ENCODE peak calls at places on chromosomes 6 and 20, in ten cellular contexts. One of them, this sample, is unnamed.

GRCh38 chr6:2630362-2630761 is 120.4 kb downstream of the MYLK4 start:
- DNase-seq in stimulated activated CD4-positive, alpha-beta T cell treated with anti-CD3 and anti-CD28 coated beads, TNF-alpha, amount 100 ng/mL, for 4 hours: no peak
- DNase-seq in activated naive CD4-positive, alpha-beta T cell treated with anti-CD3 and anti-CD28 coated beads, Interleukin-2, amount 10 ng/mL, durations not matched to agents 7 days and 5 days: no peak
- DNase-seq in esophagus squamous epithelium: no peak
- DNase-seq in tibial artery: peak
- DNase-seq in GM12865: no peak
- DNase-seq in endothelial cell: no peak
- DNase-seq in substantia nigra: no peak
- DNase-seq in NCI-H1930: no peak
- DNase-seq in Ammon's horn: no peak
- DNase-seq in this sample: peak

GRCh38 chr6:5094327-5094726 is 9.2 kb downstream of the PPP1R3G start:
- DNase-seq in stimulated activated CD4-positive, alpha-beta T cell treated with anti-CD3 and anti-CD28 coated beads, TNF-alpha, amount 100 ng/mL, for 4 hours: no peak
- DNase-seq in activated naive CD4-positive, alpha-beta T cell treated with anti-CD3 and anti-CD28 coated beads, Interleukin-2, amount 10 ng/mL, durations not matched to agents 7 days and 5 days: no peak
- DNase-seq in esophagus squamous epithelium: no peak
- DNase-seq in tibial artery: no peak
- DNase-seq in GM12865: no peak
- DNase-seq in endothelial cell: no peak
- DNase-seq in substantia nigra: no peak
- DNase-seq in NCI-H1930: no peak
- DNase-seq in Ammon's horn: no peak
- DNase-seq in this sample: peak

GRCh38 chr6:9621276-9621675 is 793.6 kb downstream of the TFAP2A start:
- DNase-seq in stimulated activated CD4-positive, alpha-beta T cell treated with anti-CD3 and anti-CD28 coated beads, TNF-alpha, amount 100 ng/mL, for 4 hours: no peak
- DNase-seq in activated naive CD4-positive, alpha-beta T cell treated with anti-CD3 and anti-CD28 coated beads, Interleukin-2, amount 10 ng/mL, durations not matched to agents 7 days and 5 days: no peak
- DNase-seq in esophagus squamous epithelium: no peak
- DNase-seq in tibial artery: no peak
- DNase-seq in GM12865: no peak
- DNase-seq in endothelial cell: no peak
- DNase-seq in substantia nigra: no peak
- DNase-seq in NCI-H1930: no peak
- DNase-seq in Ammon's horn: no peak
- DNase-seq in this sample: peak

GRCh38 chr6:101114703-101115102 is 233.6 kb upstream of the ASCC3 start:
- DNase-seq in stimulated activated CD4-positive, alpha-beta T cell treated with anti-CD3 and anti-CD28 coated beads, TNF-alpha, amount 100 ng/mL, for 4 hours: no peak
- DNase-seq in activated naive CD4-positive, alpha-beta T cell treated with anti-CD3 and anti-CD28 coated beads, Interleukin-2, amount 10 ng/mL, durations not matched to agents 7 days and 5 days: no peak
- DNase-seq in esophagus squamous epithelium: no peak
- DNase-seq in tibial artery: no peak
- DNase-seq in GM12865: peak
- DNase-seq in endothelial cell: peak
- DNase-seq in substantia nigra: no peak
- DNase-seq in NCI-H1930: peak
- DNase-seq in Ammon's horn: peak
- DNase-seq in this sample: peak

GRCh38 chr6:44234101-44235090 is 11.0 kb downstream of the SLC29A1 start:
- DNase-seq in stimulated activated CD4-positive, alpha-beta T cell treated with anti-CD3 and anti-CD28 coated beads, TNF-alpha, amount 100 ng/mL, for 4 hours: no peak
- DNase-seq in activated naive CD4-positive, alpha-beta T cell treated with anti-CD3 and anti-CD28 coated beads, Interleukin-2, amount 10 ng/mL, durations not matched to agents 7 days and 5 days: no peak
- DNase-seq in esophagus squamous epithelium: no peak
- DNase-seq in tibial artery: peak
- DNase-seq in GM12865: peak
- DNase-seq in endothelial cell: peak
- DNase-seq in substantia nigra: peak
- DNase-seq in NCI-H1930: no peak
- DNase-seq in Ammon's horn: peak
- DNase-seq in this sample: peak

GRCh38 chr20:53581444-53582311 is 12.0 kb downstream of the ZNF217 start:
- DNase-seq in stimulated activated CD4-positive, alpha-beta T cell treated with anti-CD3 and anti-CD28 coated beads, TNF-alpha, amount 100 ng/mL, for 4 hours: no peak
- DNase-seq in activated naive CD4-positive, alpha-beta T cell treated with anti-CD3 and anti-CD28 coated beads, Interleukin-2, amount 10 ng/mL, durations not matched to agents 7 days and 5 days: peak
- DNase-seq in esophagus squamous epithelium: no peak
- DNase-seq in tibial artery: no peak
- DNase-seq in GM12865: peak
- DNase-seq in endothelial cell: no peak
- DNase-seq in substantia nigra: no peak
- DNase-seq in NCI-H1930: no peak
- DNase-seq in Ammon's horn: no peak
- DNase-seq in this sample: no peak

GRCh38 chr6:150936021-150936555 is 70.6 kb downstream of the MTHFD1L start:
- DNase-seq in stimulated activated CD4-positive, alpha-beta T cell treated with anti-CD3 and anti-CD28 coated beads, TNF-alpha, amount 100 ng/mL, for 4 hours: no peak
- DNase-seq in activated naive CD4-positive, alpha-beta T cell treated with anti-CD3 and anti-CD28 coated beads, Interleukin-2, amount 10 ng/mL, durations not matched to agents 7 days and 5 days: no peak
- DNase-seq in esophagus squamous epithelium: no peak
- DNase-seq in tibial artery: no peak
- DNase-seq in GM12865: no peak
- DNase-seq in endothelial cell: no peak
- DNase-seq in substantia nigra: no peak
- DNase-seq in NCI-H1930: no peak
- DNase-seq in Ammon's horn: no peak
- DNase-seq in this sample: no peak

GRCh38 chr6:131213501-131213990 is 78.3 kb downstream of the AKAP7 start:
- DNase-seq in stimulated activated CD4-positive, alpha-beta T cell treated with anti-CD3 and anti-CD28 coated beads, TNF-alpha, amount 100 ng/mL, for 4 hours: no peak
- DNase-seq in activated naive CD4-positive, alpha-beta T cell treated with anti-CD3 and anti-CD28 coated beads, Interleukin-2, amount 10 ng/mL, durations not matched to agents 7 days and 5 days: no peak
- DNase-seq in esophagus squamous epithelium: no peak
- DNase-seq in tibial artery: no peak
- DNase-seq in GM12865: no peak
- DNase-seq in endothelial cell: no peak
- DNase-seq in substantia nigra: no peak
- DNase-seq in NCI-H1930: no peak
- DNase-seq in Ammon's horn: no peak
- DNase-seq in this sample: no peak

GRCh38 chr20:745683-746301 is 22.5 kb downstream of the SLC52A3 start:
- DNase-seq in stimulated activated CD4-positive, alpha-beta T cell treated with anti-CD3 and anti-CD28 coated beads, TNF-alpha, amount 100 ng/mL, for 4 hours: no peak
- DNase-seq in activated naive CD4-positive, alpha-beta T cell treated with anti-CD3 and anti-CD28 coated beads, Interleukin-2, amount 10 ng/mL, durations not matched to agents 7 days and 5 days: no peak
- DNase-seq in esophagus squamous epithelium: no peak
- DNase-seq in tibial artery: no peak
- DNase-seq in GM12865: no peak
- DNase-seq in endothelial cell: no peak
- DNase-seq in substantia nigra: no peak
- DNase-seq in NCI-H1930: no peak
- DNase-seq in Ammon's horn: no peak
- DNase-seq in this sample: no peak

GRCh38 chr6:122426597-122426996 is 27.1 kb downstream of the HSF2 start:
- DNase-seq in stimulated activated CD4-positive, alpha-beta T cell treated with anti-CD3 and anti-CD28 coated beads, TNF-alpha, amount 100 ng/mL, for 4 hours: no peak
- DNase-seq in activated naive CD4-positive, alpha-beta T cell treated with anti-CD3 and anti-CD28 coated beads, Interleukin-2, amount 10 ng/mL, durations not matched to agents 7 days and 5 days: no peak
- DNase-seq in esophagus squamous epithelium: no peak
- DNase-seq in tibial artery: no peak
- DNase-seq in GM12865: no peak
- DNase-seq in endothelial cell: no peak
- DNase-seq in substantia nigra: no peak
- DNase-seq in NCI-H1930: no peak
- DNase-seq in Ammon's horn: no peak
- DNase-seq in this sample: no peak

GRCh38 chr6:126422912-126423311 is 83.0 kb downstream of the CENPW start:
- DNase-seq in stimulated activated CD4-positive, alpha-beta T cell treated with anti-CD3 and anti-CD28 coated beads, TNF-alpha, amount 100 ng/mL, for 4 hours: no peak
- DNase-seq in activated naive CD4-positive, alpha-beta T cell treated with anti-CD3 and anti-CD28 coated beads, Interleukin-2, amount 10 ng/mL, durations not matched to agents 7 days and 5 days: no peak
- DNase-seq in esophagus squamous epithelium: no peak
- DNase-seq in tibial artery: no peak
- DNase-seq in GM12865: no peak
- DNase-seq in endothelial cell: no peak
- DNase-seq in substantia nigra: no peak
- DNase-seq in NCI-H1930: no peak
- DNase-seq in Ammon's horn: no peak
- DNase-seq in this sample: no peak

GRCh38 chr20:10805764-10806163 is 132.0 kb upstream of the JAG1 start:
- DNase-seq in stimulated activated CD4-positive, alpha-beta T cell treated with anti-CD3 and anti-CD28 coated beads, TNF-alpha, amount 100 ng/mL, for 4 hours: no peak
- DNase-seq in activated naive CD4-positive, alpha-beta T cell treated with anti-CD3 and anti-CD28 coated beads, Interleukin-2, amount 10 ng/mL, durations not matched to agents 7 days and 5 days: no peak
- DNase-seq in esophagus squamous epithelium: no peak
- DNase-seq in tibial artery: no peak
- DNase-seq in GM12865: no peak
- DNase-seq in endothelial cell: no peak
- DNase-seq in substantia nigra: no peak
- DNase-seq in NCI-H1930: no peak
- DNase-seq in Ammon's horn: no peak
- DNase-seq in this sample: no peak

GRCh38 chr20:51335329-51335841 is 207.1 kb downstream of the NFATC2 start:
- DNase-seq in stimulated activated CD4-positive, alpha-beta T cell treated with anti-CD3 and anti-CD28 coated beads, TNF-alpha, amount 100 ng/mL, for 4 hours: no peak
- DNase-seq in activated naive CD4-positive, alpha-beta T cell treated with anti-CD3 and anti-CD28 coated beads, Interleukin-2, amount 10 ng/mL, durations not matched to agents 7 days and 5 days: no peak
- DNase-seq in esophagus squamous epithelium: no peak
- DNase-seq in tibial artery: no peak
- DNase-seq in GM12865: peak
- DNase-seq in endothelial cell: no peak
- DNase-seq in substantia nigra: no peak
- DNase-seq in NCI-H1930: no peak
- DNase-seq in Ammon's horn: no peak
- DNase-seq in this sample: peak

GRCh38 chr6:130661077-130661476 is 166.1 kb upstream of the SMLR1 start:
- DNase-seq in stimulated activated CD4-positive, alpha-beta T cell treated with anti-CD3 and anti-CD28 coated beads, TNF-alpha, amount 100 ng/mL, for 4 hours: no peak
- DNase-seq in activated naive CD4-positive, alpha-beta T cell treated with anti-CD3 and anti-CD28 coated beads, Interleukin-2, amount 10 ng/mL, durations not matched to agents 7 days and 5 days: no peak
- DNase-seq in esophagus squamous epithelium: no peak
- DNase-seq in tibial artery: no peak
- DNase-seq in GM12865: no peak
- DNase-seq in endothelial cell: no peak
- DNase-seq in substantia nigra: no peak
- DNase-seq in NCI-H1930: no peak
- DNase-seq in Ammon's horn: no peak
- DNase-seq in this sample: no peak

GRCh38 chr6:57135885-57136284 is 36.2 kb upstream of the BAG2 start:
- DNase-seq in stimulated activated CD4-positive, alpha-beta T cell treated with anti-CD3 and anti-CD28 coated beads, TNF-alpha, amount 100 ng/mL, for 4 hours: no peak
- DNase-seq in activated naive CD4-positive, alpha-beta T cell treated with anti-CD3 and anti-CD28 coated beads, Interleukin-2, amount 10 ng/mL, durations not matched to agents 7 days and 5 days: no peak
- DNase-seq in esophagus squamous epithelium: no peak
- DNase-seq in tibial artery: no peak
- DNase-seq in GM12865: no peak
- DNase-seq in endothelial cell: no peak
- DNase-seq in substantia nigra: no peak
- DNase-seq in NCI-H1930: no peak
- DNase-seq in Ammon's horn: peak
- DNase-seq in this sample: no peak

GRCh38 chr6:83824388-83824801 is 28.8 kb upstream of the RIPPLY2 start:
- DNase-seq in stimulated activated CD4-positive, alpha-beta T cell treated with anti-CD3 and anti-CD28 coated beads, TNF-alpha, amount 100 ng/mL, for 4 hours: no peak
- DNase-seq in activated naive CD4-positive, alpha-beta T cell treated with anti-CD3 and anti-CD28 coated beads, Interleukin-2, amount 10 ng/mL, durations not matched to agents 7 days and 5 days: no peak
- DNase-seq in esophagus squamous epithelium: no peak
- DNase-seq in tibial artery: no peak
- DNase-seq in GM12865: no peak
- DNase-seq in endothelial cell: no peak
- DNase-seq in substantia nigra: no peak
- DNase-seq in NCI-H1930: no peak
- DNase-seq in Ammon's horn: no peak
- DNase-seq in this sample: no peak

GRCh38 chr6:137486388-137486787 is 7.8 kb downstream of the OLIG3 start:
- DNase-seq in stimulated activated CD4-positive, alpha-beta T cell treated with anti-CD3 and anti-CD28 coated beads, TNF-alpha, amount 100 ng/mL, for 4 hours: no peak
- DNase-seq in activated naive CD4-positive, alpha-beta T cell treated with anti-CD3 and anti-CD28 coated beads, Interleukin-2, amount 10 ng/mL, durations not matched to agents 7 days and 5 days: no peak
- DNase-seq in esophagus squamous epithelium: no peak
- DNase-seq in tibial artery: no peak
- DNase-seq in GM12865: no peak
- DNase-seq in endothelial cell: no peak
- DNase-seq in substantia nigra: no peak
- DNase-seq in NCI-H1930: no peak
- DNase-seq in Ammon's horn: no peak
- DNase-seq in this sample: no peak

GRCh38 chr6:132812756-132813172 is 1.6 kb upstream of the RPS12 start:
- DNase-seq in stimulated activated CD4-positive, alpha-beta T cell treated with anti-CD3 and anti-CD28 coated beads, TNF-alpha, amount 100 ng/mL, for 4 hours: no peak
- DNase-seq in activated naive CD4-positive, alpha-beta T cell treated with anti-CD3 and anti-CD28 coated beads, Interleukin-2, amount 10 ng/mL, durations not matched to agents 7 days and 5 days: peak
- DNase-seq in esophagus squamous epithelium: no peak
- DNase-seq in tibial artery: no peak
- DNase-seq in GM12865: no peak
- DNase-seq in endothelial cell: no peak
- DNase-seq in substantia nigra: no peak
- DNase-seq in NCI-H1930: no peak
- DNase-seq in Ammon's horn: no peak
- DNase-seq in this sample: no peak

GRCh38 chr6:169935348-169935718 is 183.9 kb downstream of the ERMARD start:
- DNase-seq in stimulated activated CD4-positive, alpha-beta T cell treated with anti-CD3 and anti-CD28 coated beads, TNF-alpha, amount 100 ng/mL, for 4 hours: no peak
- DNase-seq in activated naive CD4-positive, alpha-beta T cell treated with anti-CD3 and anti-CD28 coated beads, Interleukin-2, amount 10 ng/mL, durations not matched to agents 7 days and 5 days: no peak
- DNase-seq in esophagus squamous epithelium: no peak
- DNase-seq in tibial artery: no peak
- DNase-seq in GM12865: no peak
- DNase-seq in endothelial cell: no peak
- DNase-seq in substantia nigra: no peak
- DNase-seq in NCI-H1930: no peak
- DNase-seq in Ammon's horn: no peak
- DNase-seq in this sample: peak

GRCh38 chr20:62020935-62021701 is 44.6 kb downstream of the TAF4 start:
- DNase-seq in stimulated activated CD4-positive, alpha-beta T cell treated with anti-CD3 and anti-CD28 coated beads, TNF-alpha, amount 100 ng/mL, for 4 hours: no peak
- DNase-seq in activated naive CD4-positive, alpha-beta T cell treated with anti-CD3 and anti-CD28 coated beads, Interleukin-2, amount 10 ng/mL, durations not matched to agents 7 days and 5 days: no peak
- DNase-seq in esophagus squamous epithelium: no peak
- DNase-seq in tibial artery: no peak
- DNase-seq in GM12865: no peak
- DNase-seq in endothelial cell: no peak
- DNase-seq in substantia nigra: no peak
- DNase-seq in NCI-H1930: no peak
- DNase-seq in Ammon's horn: peak
- DNase-seq in this sample: no peak

GRCh38 chr6:30494275-30494990 is 5.1 kb downstream of the HLA-E start:
- DNase-seq in stimulated activated CD4-positive, alpha-beta T cell treated with anti-CD3 and anti-CD28 coated beads, TNF-alpha, amount 100 ng/mL, for 4 hours: no peak
- DNase-seq in activated naive CD4-positive, alpha-beta T cell treated with anti-CD3 and anti-CD28 coated beads, Interleukin-2, amount 10 ng/mL, durations not matched to agents 7 days and 5 days: no peak
- DNase-seq in esophagus squamous epithelium: no peak
- DNase-seq in tibial artery: no peak
- DNase-seq in GM12865: peak
- DNase-seq in endothelial cell: no peak
- DNase-seq in substantia nigra: no peak
- DNase-seq in NCI-H1930: no peak
- DNase-seq in Ammon's horn: no peak
- DNase-seq in this sample: no peak

This sample was measured in kidney epithelial cell.